ENCODE peak calls at places on chromosomes 6 and 20, in five cellular contexts. W is NCI-H1105, Z is uterus, G is M059J, C is kidney tubule cell. P is an unnamed sample.

GRCh38 chr6:16929814-16930213 is 168.6 kb upstream of the ATXN1 start:
- DNase-seq in W (no peak), Z (no peak), C (no peak), G (peak; percentile 100), P (peak; percentile 64)

GRCh38 chr6:158589371-158589770 is 29.5 kb downstream of the TMEM181 start:
- DNase-seq in W (no peak), C (no peak), G (no peak), Z (no peak), P (no peak)

GRCh38 chr6:4820704-4821276 is 44.6 kb downstream of the CDYL start:
- DNase-seq in Z (no peak), G (no peak), W (no peak), C (no peak), P (no peak)

GRCh38 chr6:88565836-88566235 is 397.6 kb downstream of the RNGTT start:
- DNase-seq in C (no peak), G (no peak), Z (no peak), W (no peak), P (no peak)

GRCh38 chr6:49551126-49551865 is 828 bp downstream of the C6orf141 start:
- DNase-seq in C (peak; percentile 44), W (no peak), Z (no peak), G (peak; percentile 57), P (no peak)

GRCh38 chr20:53488779-53489272 is 104.8 kb downstream of the ZNF217 start:
- DNase-seq in C (no peak), W (no peak), Z (no peak), G (no peak), P (no peak)

GRCh38 chr20:57450419-57450818 is 59.2 kb downstream of the RBM38 start:
- DNase-seq in G (no peak), Z (no peak), C (no peak), W (no peak), P (no peak)

GRCh38 chr6:3318226-3318625 is 59.5 kb downstream of the PSMG4 start:
- DNase-seq in C (no peak), Z (no peak), G (no peak), W (no peak), P (no peak)

GRCh38 chr6:157314705-157315321 is 8.5 kb downstream of the TMEM242 start:
- DNase-seq in G (peak; percentile 81), Z (no peak), C (peak; percentile 70), W (no peak), P (peak; percentile 59)

GRCh38 chr6:168716581-168716980 is 275.6 kb downstream of the SMOC2 start:
- DNase-seq in G (no peak), W (no peak), C (no peak), Z (no peak), P (no peak)

GRCh38 chr6:52186075-52186474 is at the start of gene IL17A:
- DNase-seq in W (no peak), G (no peak), C (no peak), Z (no peak), P (no peak)

GRCh38 chr6:28953039-28953872 is 29.5 kb upstream of the TRIM27 start:
- DNase-seq in Z (no peak), G (peak; percentile 75), C (peak; percentile 80), W (peak; percentile 69), P (peak; percentile 59)

GRCh38 chr6:79694156-79694555 is 63.0 kb downstream of the SH3BGRL2 start:
- DNase-seq in G (no peak), C (no peak), W (no peak), Z (no peak), P (no peak)

GRCh38 chr20:13563854-13564253 is 74.9 kb downstream of the TASP1 start:
- DNase-seq in G (no peak), Z (no peak), W (no peak), C (no peak), P (no peak)

P was measured in mammary epithelial cell.